ENCODE peak calls at places on chromosomes 12 and 14, in five cellular contexts. One of them, this sample, is unnamed.

GRCh38 chr14:20578325-20578724 is 9.5 kb downstream of the RNASE11 start:
- DNase-seq in A549: no peak
- DNase-seq in HEK293T: no peak
- DNase-seq in Right ventricle myocardium superior: no peak
- DNase-seq in C1 segment of cervical spinal cord: no peak
- DNase-seq in this sample: no peak

GRCh38 chr12:9940370-9940769 is 8.2 kb upstream of the CLEC2A start:
- DNase-seq in A549: peak
- DNase-seq in HEK293T: no peak
- DNase-seq in Right ventricle myocardium superior: no peak
- DNase-seq in C1 segment of cervical spinal cord: no peak
- DNase-seq in this sample: no peak

GRCh38 chr14:99217556-99217955 is 54.4 kb downstream of the BCL11B start:
- DNase-seq in A549: no peak
- DNase-seq in HEK293T: no peak
- DNase-seq in Right ventricle myocardium superior: no peak
- DNase-seq in C1 segment of cervical spinal cord: no peak
- DNase-seq in this sample: no peak

GRCh38 chr12:12158858-12159257 is 88.1 kb downstream of the BCL2L14 start:
- DNase-seq in A549: no peak
- DNase-seq in HEK293T: no peak
- DNase-seq in Right ventricle myocardium superior: peak
- DNase-seq in C1 segment of cervical spinal cord: no peak
- DNase-seq in this sample: no peak

GRCh38 chr12:96356831-96357230 is 43.4 kb downstream of the CDK17 start:
- DNase-seq in A549: no peak
- DNase-seq in HEK293T: no peak
- DNase-seq in Right ventricle myocardium superior: no peak
- DNase-seq in C1 segment of cervical spinal cord: no peak
- DNase-seq in this sample: no peak

GRCh38 chr12:126385785-126386184 is 1320.5 kb downstream of the AACS start:
- DNase-seq in A549: no peak
- DNase-seq in HEK293T: no peak
- DNase-seq in Right ventricle myocardium superior: no peak
- DNase-seq in C1 segment of cervical spinal cord: no peak
- DNase-seq in this sample: no peak

GRCh38 chr12:1094714-1095113 is 103.7 kb downstream of the ERC1 start:
- DNase-seq in A549: no peak
- DNase-seq in HEK293T: no peak
- DNase-seq in Right ventricle myocardium superior: no peak
- DNase-seq in C1 segment of cervical spinal cord: no peak
- DNase-seq in this sample: no peak

GRCh38 chr14:101020971-101021370 is 117.4 kb upstream of the RTL1 start:
- DNase-seq in A549: no peak
- DNase-seq in HEK293T: no peak
- DNase-seq in Right ventricle myocardium superior: no peak
- DNase-seq in C1 segment of cervical spinal cord: no peak
- DNase-seq in this sample: no peak

GRCh38 chr12:1810201-1810930 is 10.0 kb upstream of the LRTM2 start:
- DNase-seq in A549: no peak
- DNase-seq in HEK293T: no peak
- DNase-seq in Right ventricle myocardium superior: peak
- DNase-seq in C1 segment of cervical spinal cord: no peak
- DNase-seq in this sample: no peak

GRCh38 chr12:109988274-109988673 is 7.9 kb downstream of the GIT2 start:
- DNase-seq in A549: no peak
- DNase-seq in HEK293T: no peak
- DNase-seq in Right ventricle myocardium superior: no peak
- DNase-seq in C1 segment of cervical spinal cord: no peak
- DNase-seq in this sample: no peak

GRCh38 chr12:103441437-103442186 is 54.2 kb downstream of the C12orf42 start:
- DNase-seq in A549: no peak
- DNase-seq in HEK293T: no peak
- DNase-seq in Right ventricle myocardium superior: no peak
- DNase-seq in C1 segment of cervical spinal cord: peak
- DNase-seq in this sample: no peak

GRCh38 chr14:81427348-81428058 is 27.4 kb upstream of the STON2 start:
- DNase-seq in A549: no peak
- DNase-seq in HEK293T: peak
- DNase-seq in Right ventricle myocardium superior: peak
- DNase-seq in C1 segment of cervical spinal cord: no peak
- DNase-seq in this sample: peak

GRCh38 chr14:104978774-104979691 is 859 bp upstream of the AHNAK2 start:
- DNase-seq in A549: no peak
- DNase-seq in HEK293T: no peak
- DNase-seq in Right ventricle myocardium superior: peak
- DNase-seq in C1 segment of cervical spinal cord: no peak
- DNase-seq in this sample: no peak

GRCh38 chr14:53399057-53399456 is 245.9 kb upstream of the DDHD1 start:
- DNase-seq in A549: peak
- DNase-seq in HEK293T: peak
- DNase-seq in Right ventricle myocardium superior: no peak
- DNase-seq in C1 segment of cervical spinal cord: no peak
- DNase-seq in this sample: no peak

GRCh38 chr14:89247457-89248122 is 169.4 kb downstream of the FOXN3 start:
- DNase-seq in A549: no peak
- DNase-seq in HEK293T: no peak
- DNase-seq in Right ventricle myocardium superior: no peak
- DNase-seq in C1 segment of cervical spinal cord: no peak
- DNase-seq in this sample: no peak

GRCh38 chr12:31226639-31227038 is 99.3 kb downstream of the SINHCAF start:
- DNase-seq in A549: no peak
- DNase-seq in HEK293T: no peak
- DNase-seq in Right ventricle myocardium superior: no peak
- DNase-seq in C1 segment of cervical spinal cord: peak
- DNase-seq in this sample: no peak

GRCh38 chr14:94975366-94975765 is 182.0 kb downstream of the DICER1 start:
- DNase-seq in A549: no peak
- DNase-seq in HEK293T: no peak
- DNase-seq in Right ventricle myocardium superior: no peak
- DNase-seq in C1 segment of cervical spinal cord: no peak
- DNase-seq in this sample: no peak

GRCh38 chr12:777550-778047 is 25.2 kb downstream of the WNK1 start:
- DNase-seq in A549: no peak
- DNase-seq in HEK293T: no peak
- DNase-seq in Right ventricle myocardium superior: no peak
- DNase-seq in C1 segment of cervical spinal cord: no peak
- DNase-seq in this sample: no peak

GRCh38 chr12:112564160-112564559 is 145.4 kb downstream of the PTPN11 start:
- DNase-seq in A549: no peak
- DNase-seq in HEK293T: no peak
- DNase-seq in Right ventricle myocardium superior: no peak
- DNase-seq in C1 segment of cervical spinal cord: no peak
- DNase-seq in this sample: no peak

GRCh38 chr12:25301798-25302197 is 51.1 kb upstream of the KRAS start:
- DNase-seq in A549: no peak
- DNase-seq in HEK293T: no peak
- DNase-seq in Right ventricle myocardium superior: no peak
- DNase-seq in C1 segment of cervical spinal cord: no peak
- DNase-seq in this sample: no peak

GRCh38 chr14:101019974-101020710 is 116.6 kb upstream of the RTL1 start:
- DNase-seq in A549: no peak
- DNase-seq in HEK293T: no peak
- DNase-seq in Right ventricle myocardium superior: no peak
- DNase-seq in C1 segment of cervical spinal cord: no peak
- DNase-seq in this sample: no peak

GRCh38 chr12:117034249-117034648 is 65.0 kb downstream of the TESC start:
- DNase-seq in A549: no peak
- DNase-seq in HEK293T: no peak
- DNase-seq in Right ventricle myocardium superior: peak
- DNase-seq in C1 segment of cervical spinal cord: no peak
- DNase-seq in this sample: no peak

GRCh38 chr12:19912996-19913395 is 455.3 kb upstream of the PDE3A start:
- DNase-seq in A549: no peak
- DNase-seq in HEK293T: no peak
- DNase-seq in Right ventricle myocardium superior: no peak
- DNase-seq in C1 segment of cervical spinal cord: no peak
- DNase-seq in this sample: no peak

GRCh38 chr14:39374846-39375245 is 57.4 kb downstream of the FBXO33 start:
- DNase-seq in A549: no peak
- DNase-seq in HEK293T: no peak
- DNase-seq in Right ventricle myocardium superior: no peak
- DNase-seq in C1 segment of cervical spinal cord: no peak
- DNase-seq in this sample: no peak

GRCh38 chr12:117261267-117261666 is 71.0 kb upstream of the FBXO21 start:
- DNase-seq in A549: peak
- DNase-seq in HEK293T: no peak
- DNase-seq in Right ventricle myocardium superior: no peak
- DNase-seq in C1 segment of cervical spinal cord: no peak
- DNase-seq in this sample: no peak

GRCh38 chr14:63164108-63164683 is 40.0 kb upstream of the RHOJ start:
- DNase-seq in A549: no peak
- DNase-seq in HEK293T: no peak
- DNase-seq in Right ventricle myocardium superior: no peak
- DNase-seq in C1 segment of cervical spinal cord: no peak
- DNase-seq in this sample: no peak

GRCh38 chr12:55707841-55708694 is at the start of gene ITGA7:
- DNase-seq in A549: no peak
- DNase-seq in HEK293T: peak
- DNase-seq in Right ventricle myocardium superior: peak
- DNase-seq in C1 segment of cervical spinal cord: peak
- DNase-seq in this sample: peak

GRCh38 chr14:105085766-105086165 is 20.5 kb upstream of the GPR132 start:
- DNase-seq in A549: no peak
- DNase-seq in HEK293T: no peak
- DNase-seq in Right ventricle myocardium superior: no peak
- DNase-seq in C1 segment of cervical spinal cord: no peak
- DNase-seq in this sample: no peak

GRCh38 chr14:60304509-60304908 is 55.5 kb downstream of the PPM1A start:
- DNase-seq in A549: no peak
- DNase-seq in HEK293T: no peak
- DNase-seq in Right ventricle myocardium superior: peak
- DNase-seq in C1 segment of cervical spinal cord: no peak
- DNase-seq in this sample: no peak

GRCh38 chr14:63996575-63997220 is 143.9 kb downstream of the SYNE2 start:
- DNase-seq in A549: no peak
- DNase-seq in HEK293T: no peak
- DNase-seq in Right ventricle myocardium superior: no peak
- DNase-seq in C1 segment of cervical spinal cord: no peak
- DNase-seq in this sample: no peak